ENCODE peak calls at places on chromosomes 11 and 22, in nine cellular contexts. M is pancreas; Q is activated naive CD4-positive, alpha-beta T cell; B is endothelial cell; D is cortex of kidney; G is NB4; K is fibroblast of lung; H is RPMI7951; O is CD4-positive, CD25-positive, alpha-beta regulatory T cell. S is an unnamed sample.
A peak's percentile ranks its signal among the peaks of the same experiment; 100 is the strongest.

GRCh38 chr11:72833792-72834501 is 19.7 kb downstream of the ATG16L2 start:
- DNase-seq in M (no peak), Q (no peak), B (no peak), D (no peak), G (no peak), K (peak; percentile 64), H (peak; percentile 19), O (no peak), S (no peak)

GRCh38 chr11:15605094-15605493 is 490.4 kb downstream of the INSC start:
- DNase-seq in M (no peak), Q (no peak), B (no peak), D (no peak), G (no peak), K (no peak), H (no peak), O (no peak), S (no peak)

GRCh38 chr11:27870985-27871485 is 170.8 kb upstream of the BDNF start:
- DNase-seq in M (no peak), Q (no peak), B (no peak), D (no peak), G (no peak), K (no peak), H (no peak), O (no peak), S (no peak)

GRCh38 chr11:57440744-57441414 is 14.0 kb upstream of the SLC43A3 start:
- DNase-seq in M (no peak), Q (no peak), B (no peak), D (no peak), G (no peak), K (no peak), H (no peak), O (no peak), S (no peak)

GRCh38 chr11:27179334-27179733 is 138.7 kb downstream of the BBOX1 start:
- DNase-seq in M (no peak), Q (no peak), B (no peak), D (no peak), G (no peak), K (no peak), H (no peak), O (no peak), S (no peak)

GRCh38 chr11:80320765-80321164 is 879.9 kb upstream of the TENM4 start:
- DNase-seq in M (no peak), Q (no peak), B (no peak), D (no peak), G (peak; percentile 22), K (peak; percentile 15), H (peak; percentile 40), O (no peak), S (peak; percentile 61)

GRCh38 chr11:101759771-101760450 is 154.9 kb upstream of the CEP126 start:
- DNase-seq in M (no peak), Q (no peak), B (no peak), D (no peak), G (no peak), K (peak; percentile 14), H (no peak), O (no peak), S (peak; percentile 6)

GRCh38 chr22:30159561-30160353 is 79.5 kb downstream of the HORMAD2 start:
- DNase-seq in M (peak; percentile 13), Q (no peak), B (no peak), D (no peak), G (no peak), K (peak; percentile 84), H (peak; percentile 67), O (no peak), S (peak; percentile 45)

GRCh38 chr11:130583866-130584265 is 135.4 kb downstream of the ADAMTS15 start:
- DNase-seq in M (no peak), Q (no peak), B (no peak), D (no peak), G (no peak), K (no peak), H (peak; percentile 54), O (no peak), S (no peak)

GRCh38 chr11:8206251-8207079 is 37.6 kb upstream of the RIC3 start:
- DNase-seq in M (peak; percentile 43), Q (no peak), B (peak; percentile 72), D (no peak), G (peak; percentile 73), K (peak; percentile 24), H (no peak), O (no peak), S (no peak)

GRCh38 chr11:117626576-117626975 is 170.4 kb downstream of the DSCAML1 start:
- DNase-seq in M (no peak), Q (no peak), B (no peak), D (no peak), G (no peak), K (no peak), H (no peak), O (no peak), S (no peak)

GRCh38 chr11:19812096-19812495 is 99.5 kb downstream of the NAV2 start:
- DNase-seq in M (no peak), Q (no peak), B (no peak), D (no peak), G (no peak), K (no peak), H (no peak), O (no peak), S (no peak)

GRCh38 chr11:85725510-85726258 is 39.7 kb upstream of the CCDC89 start:
- DNase-seq in M (no peak), Q (no peak), B (no peak), D (no peak), G (no peak), K (peak; percentile 88), H (peak; percentile 96), O (no peak), S (peak; percentile 94)

GRCh38 chr11:100576044-100577021 is 110.8 kb upstream of the ARHGAP42 start:
- DNase-seq in M (peak; percentile 15), Q (no peak), B (peak; percentile 30), D (no peak), G (peak; percentile 61), K (peak; percentile 82), H (peak; percentile 59), O (no peak), S (peak; percentile 46)

GRCh38 chr11:107043242-107043991 is 25.1 kb upstream of the GUCY1A2 start:
- DNase-seq in M (no peak), Q (no peak), B (no peak), D (no peak), G (peak; percentile 83), K (peak; percentile 94), H (peak; percentile 98), O (no peak), S (peak; percentile 98)

GRCh38 chr11:115911656-115912055 is 407.4 kb upstream of the CADM1 start:
- DNase-seq in M (no peak), Q (no peak), B (no peak), D (no peak), G (no peak), K (no peak), H (no peak), O (no peak), S (no peak)

GRCh38 chr22:46806789-46807188 is 44.3 kb downstream of the TBC1D22A start:
- DNase-seq in M (no peak), Q (no peak), B (no peak), D (no peak), G (no peak), K (no peak), H (no peak), O (no peak), S (no peak)

GRCh38 chr11:95498731-95499396 is 267.9 kb upstream of the SESN3 start:
- DNase-seq in M (no peak), Q (no peak), B (peak; percentile 24), D (no peak), G (no peak), K (no peak), H (no peak), O (no peak), S (peak; percentile 34)

GRCh38 chr11:46378811-46379482 is 2.5 kb upstream of the MDK start:
- DNase-seq in M (no peak), Q (no peak), B (no peak), D (no peak), G (peak; percentile 41), K (no peak), H (no peak), O (no peak), S (no peak)

GRCh38 chr22:24810043-24810749 is 4.2 kb downstream of the SGSM1 start:
- DNase-seq in M (no peak), Q (no peak), B (peak; percentile 15), D (no peak), G (no peak), K (no peak), H (peak; percentile 5), O (no peak), S (no peak)

GRCh38 chr11:17735823-17736772 is 1.5 kb downstream of the KCNC1 start:
- DNase-seq in M (no peak), Q (no peak), B (no peak), D (no peak), G (no peak), K (no peak), H (no peak), O (no peak), S (no peak)